ENCODE peak calls at places on chromosomes 11 and 22, in eight cellular contexts. O is stomach; Z is uterus; T is naive thymus-derived CD4-positive, alpha-beta T cell; M is cardiac muscle cell; Q is endodermal cell; X is left ventricle myocardium inferior; V is pancreas. K is an unnamed sample.

GRCh38 chr11:96038046-96038445 is 114.1 kb upstream of the MTMR2 start:
- DNase-seq in V (no peak), Z (no peak), O (no peak), T (no peak), X (no peak), M (no peak), Q (no peak), K (no peak)

GRCh38 chr11:2883717-2884423 is 1.7 kb downstream of the CDKN1C start:
- DNase-seq in O (no peak), M (peak; percentile 60), T (no peak), X (peak; percentile 62), Z (no peak), V (peak; percentile 62), Q (peak; percentile 76), K (peak; percentile 64)

GRCh38 chr11:1193326-1194230 is 29.3 kb upstream of the MUC5B start:
- DNase-seq in Q (peak; percentile 28), V (peak; percentile 53), M (no peak), X (peak; percentile 11), O (peak; percentile 26), Z (peak; percentile 8), T (no peak), K (no peak)

GRCh38 chr11:33444835-33445594 is 187.8 kb downstream of the HIPK3 start:
- DNase-seq in Q (no peak), T (no peak), M (peak; percentile 9), V (no peak), Z (no peak), O (no peak), X (no peak), K (no peak)

GRCh38 chr11:45596571-45596970 is 68.9 kb downstream of the CHST1 start:
- DNase-seq in Z (no peak), T (no peak), M (no peak), O (no peak), V (no peak), Q (peak; percentile 24), X (no peak), K (no peak)

GRCh38 chr11:74418509-74418895 is 20.3 kb upstream of the PGM2L1 start:
- DNase-seq in O (no peak), T (no peak), V (no peak), Z (no peak), M (peak; percentile 56), Q (no peak), X (no peak), K (no peak)

GRCh38 chr11:31813961-31814868 is 3.1 kb upstream of the PAX6 start:
- DNase-seq in T (no peak), Z (no peak), X (no peak), Q (peak; percentile 80), O (no peak), V (peak; percentile 65), M (no peak), K (peak; percentile 61)

GRCh38 chr11:795638-796564 is 2.2 kb downstream of the SLC25A22 start:
- DNase-seq in O (peak; percentile 77), X (peak; percentile 77), V (peak; percentile 77), M (peak; percentile 84), Q (peak; percentile 77), Z (peak; percentile 77), T (peak; percentile 71), K (peak; percentile 57)

GRCh38 chr22:27139935-27140493 is 482.6 kb downstream of the MIAT start:
- DNase-seq in X (no peak), Q (no peak), V (no peak), M (peak; percentile 88), Z (peak; percentile 33), T (no peak), O (no peak), K (no peak)

GRCh38 chr11:77375114-77375513 is 73.6 kb upstream of the GDPD4 start:
- DNase-seq in Q (no peak), T (no peak), Z (no peak), M (peak; percentile 26), X (no peak), V (no peak), O (no peak), K (no peak)

GRCh38 chr22:19853058-19853878 is 1.4 kb downstream of the GNB1L start:
- DNase-seq in Z (no peak), M (no peak), T (no peak), O (no peak), V (no peak), X (no peak), Q (no peak), K (no peak)
- H3K4me1 ChIP-seq in Z (peaks cover 12% of the 10 kb centered on the region), M (peaks cover 8% of the 10 kb centered on the region), T (peaks cover 19% of the 10 kb centered on the region), O (peaks cover 65% of the 10 kb centered on the region), V (peaks cover 13% of the 10 kb centered on the region), X (peaks cover 37% of the 10 kb centered on the region), Q (peaks cover 5% of the 10 kb centered on the region), K (peaks cover 19% of the 10 kb centered on the region)

GRCh38 chr11:73333173-73333572 is 25.1 kb downstream of the ARHGEF17 start:
- DNase-seq in Q (no peak), X (no peak), Z (no peak), T (no peak), O (no peak), V (no peak), M (no peak), K (no peak)
- H3K4me3 ChIP-seq in Q (no peak overlapping the region), X (no peak overlapping the region), Z (no peak overlapping the region), T (no peak overlapping the region), O (no peak overlapping the region), V (no peak overlapping the region), M (no peak overlapping the region), K (no peak overlapping the region)

GRCh38 chr22:25403284-25403606 is 161.2 kb upstream of the GRK3 start:
- DNase-seq in M (no peak), T (no peak), Z (no peak), Q (no peak), O (no peak), X (no peak), V (no peak), K (no peak)

GRCh38 chr22:25405854-25406509 is 158.5 kb upstream of the GRK3 start:
- DNase-seq in M (no peak), O (no peak), Z (no peak), T (no peak), V (no peak), X (no peak), Q (no peak), K (no peak)

GRCh38 chr22:25404923-25405853 is 159.3 kb upstream of the GRK3 start:
- DNase-seq in T (peak; percentile 49), O (peak; percentile 83), Z (peak; percentile 73), Q (peak; percentile 71), V (peak; percentile 90), X (peak; percentile 87), M (peak; percentile 78), K (peak; percentile 64)

GRCh38 chr22:25403752-25404471 is 160.6 kb upstream of the GRK3 start:
- DNase-seq in X (no peak), O (no peak), Q (peak; percentile 72), M (no peak), V (peak; percentile 54), T (no peak), Z (no peak), K (peak; percentile 75)

DNA sequence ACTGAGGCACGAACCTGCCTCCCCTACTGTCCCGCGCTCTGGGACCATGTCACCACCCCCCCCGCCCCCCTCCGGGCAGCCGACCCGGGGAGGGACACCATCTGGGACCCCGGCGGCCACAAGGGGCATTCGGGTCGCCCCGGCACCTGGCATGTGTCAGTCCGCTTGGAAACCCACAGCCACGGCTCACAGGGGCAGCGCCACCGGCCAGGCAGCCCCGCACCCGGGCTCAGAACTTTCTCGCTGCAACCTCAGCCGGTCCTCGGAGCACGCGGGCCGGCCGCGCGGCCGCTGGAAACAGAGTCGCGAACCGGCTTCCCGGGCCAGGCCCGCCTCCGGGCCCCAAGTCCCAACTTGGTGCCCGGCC is 159.9 kb upstream of the GRK3 start:
- DNase-seq in Q (peak; percentile 80), O (no peak), Z (no peak), X (no peak), V (peak; percentile 72), T (no peak), M (no peak), K (peak; percentile 73)
- H3K27ac ChIP-seq in Q (no peak overlapping the region), O (peak overlapping the region; percentile 94), Z (peak overlapping the region; percentile 86), X (peak overlapping the region; percentile 94), V (peak overlapping the region; percentile 70), T (no peak overlapping the region), M (no peak overlapping the region), K (no peak overlapping the region)

DNA sequence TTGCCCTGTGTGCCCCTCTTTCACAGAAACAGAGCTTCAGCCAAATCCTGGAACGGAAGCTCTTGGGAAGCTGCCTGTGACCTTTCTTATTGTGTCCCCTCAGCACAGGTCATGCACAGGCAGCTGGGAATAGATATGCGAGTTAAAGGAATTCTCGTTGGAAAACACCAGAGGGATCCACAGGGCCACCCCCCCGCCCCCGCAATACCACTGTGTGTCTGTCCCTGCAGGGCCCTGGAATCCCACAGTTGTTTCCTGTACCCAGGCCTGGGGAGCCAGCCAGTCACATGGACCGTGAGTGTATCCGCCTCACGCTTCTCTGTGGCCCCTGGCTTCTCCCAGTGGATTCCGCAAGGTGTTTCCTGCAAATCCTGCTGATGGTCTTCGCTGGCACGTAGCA is 29.0 kb downstream of the TIMP3 start:
- DNase-seq in X (peak; percentile 72), Q (peak; percentile 54), O (no peak), M (no peak), V (no peak), Z (no peak), T (no peak), K (peak; percentile 49)
- H3K4me1 ChIP-seq in X (peaks cover 100% of the 10 kb centered on the region), Q (peaks cover 8% of the 10 kb centered on the region), O (peaks cover 61% of the 10 kb centered on the region), M (peaks cover 51% of the 10 kb centered on the region), V (no peaks in the 10 kb centered on the region), Z (peaks cover 38% of the 10 kb centered on the region), T (no peaks in the 10 kb centered on the region), K (peaks cover 22% of the 10 kb centered on the region)

GRCh38 chr22:39311592-39312400 is 7.6 kb downstream of the RPL3 start:
- DNase-seq in X (no peak), T (no peak), M (no peak), V (no peak), O (no peak), Q (peak; percentile 80), Z (no peak), K (peak; percentile 60)

GRCh38 chr22:39309364-39309861 is 10.0 kb downstream of the RPL3 start:
- DNase-seq in X (no peak), Q (peak; percentile 86), V (no peak), O (no peak), Z (no peak), M (no peak), T (no peak), K (peak; percentile 89)

GRCh38 chr22:39308614-39309363 is 10.6 kb downstream of the RPL3 start:
- DNase-seq in X (no peak), O (peak; percentile 59), Z (peak; percentile 78), T (no peak), M (peak; percentile 95), V (no peak), Q (peak; percentile 74), K (peak; percentile 48)

GRCh38 chr22:39312410-39312809 is 7.0 kb downstream of the RPL3 start:
- DNase-seq in X (no peak), Z (no peak), Q (peak; percentile 60), V (no peak), O (no peak), M (no peak), T (no peak), K (no peak)

GRCh38 chr22:39309881-39310714 is 9.3 kb downstream of the RPL3 start:
- DNase-seq in V (no peak), T (no peak), O (no peak), M (peak; percentile 66), Z (no peak), X (no peak), Q (no peak), K (no peak)
- H3K4me3 ChIP-seq in V (no peak overlapping the region), T (no peak overlapping the region), O (no peak overlapping the region), M (no peak overlapping the region), Z (no peak overlapping the region), X (no peak overlapping the region), Q (no peak overlapping the region), K (no peak overlapping the region)

GRCh38 chr11:67157691-67158090 is 38.6 kb downstream of the KDM2A start:
- DNase-seq in Q (no peak), V (no peak), Z (no peak), X (no peak), T (no peak), M (no peak), O (no peak), K (no peak)
- H3K27ac ChIP-seq in Q (no peak overlapping the region), V (no peak overlapping the region), Z (no peak overlapping the region), X (no peak overlapping the region), T (no peak overlapping the region), M (peak overlapping the region; percentile 9), O (no peak overlapping the region), K (no peak overlapping the region)

GRCh38 chr22:23215294-23216204 is 35.2 kb downstream of the BCR start:
- DNase-seq in M (peak; percentile 25), Q (no peak), O (peak; percentile 66), T (peak; percentile 21), Z (no peak), V (peak; percentile 50), X (no peak), K (no peak)
- H3K4me1 ChIP-seq in M (peaks cover 36% of the 10 kb centered on the region), Q (peaks cover 35% of the 10 kb centered on the region), O (peaks cover 88% of the 10 kb centered on the region), T (peaks cover 58% of the 10 kb centered on the region), Z (peaks cover 13% of the 10 kb centered on the region), V (peaks cover 62% of the 10 kb centered on the region), X (peaks cover 92% of the 10 kb centered on the region), K (peaks cover 44% of the 10 kb centered on the region)

K was measured in GM23338.